ENCODE peak calls at places on chromosomes 5 and 9, in six cellular contexts. I, X, D, C, S and Y are unnamed samples.

GRCh38 chr9:120919639-120920494 is 6.7 kb downstream of the TRAF1 start:
- DNase-seq in I (no peak), X (no peak), D (no peak), C (no peak), S (no peak), Y (no peak)

GRCh38 chr5:179198865-179199645 is 138.9 kb downstream of the ZNF354C start:
- DNase-seq in I (peak; percentile 47), X (no peak), D (no peak), C (no peak), S (no peak), Y (no peak)

GRCh38 chr9:2722715-2723114 is 5.4 kb downstream of the KCNV2 start:
- DNase-seq in I (no peak), X (no peak), D (no peak), C (peak; percentile 27), S (no peak), Y (peak; percentile 86)

GRCh38 chr9:73183917-73184861 is 32.5 kb downstream of the ANXA1 start:
- DNase-seq in I (no peak), X (no peak), D (peak; percentile 38), C (no peak), S (no peak), Y (no peak)

GRCh38 chr9:6783753-6784152 is 26.0 kb downstream of the KDM4C start:
- DNase-seq in I (no peak), X (no peak), D (no peak), C (no peak), S (no peak), Y (no peak)

GRCh38 chr5:14209836-14210235 is 66.7 kb downstream of the TRIO start:
- DNase-seq in I (no peak), X (no peak), D (no peak), C (no peak), S (no peak), Y (no peak)

GRCh38 chr5:105752801-105753200 is 1917.9 kb downstream of the EFNA5 start:
- DNase-seq in I (no peak), X (no peak), D (no peak), C (no peak), S (no peak), Y (no peak)

GRCh38 chr5:110258460-110258859 is 468.0 kb downstream of the TMEM232 start:
- DNase-seq in I (no peak), X (no peak), D (no peak), C (no peak), S (no peak), Y (peak; percentile 27)

GRCh38 chr9:134731497-134732391 is 90.1 kb downstream of the COL5A1 start:
- DNase-seq in I (no peak), X (no peak), D (no peak), C (no peak), S (no peak), Y (no peak)

GRCh38 chr9:134728801-134729495 is 87.3 kb downstream of the COL5A1 start:
- DNase-seq in I (peak; percentile 61), X (no peak), D (no peak), C (no peak), S (no peak), Y (no peak)

GRCh38 chr9:134730011-134730760 is 88.6 kb downstream of the COL5A1 start:
- DNase-seq in I (no peak), X (no peak), D (no peak), C (peak; percentile 81), S (no peak), Y (no peak)

GRCh38 chr9:134732392-134733110 is 90.9 kb downstream of the COL5A1 start:
- DNase-seq in I (no peak), X (no peak), D (no peak), C (no peak), S (no peak), Y (no peak)

DNA sequence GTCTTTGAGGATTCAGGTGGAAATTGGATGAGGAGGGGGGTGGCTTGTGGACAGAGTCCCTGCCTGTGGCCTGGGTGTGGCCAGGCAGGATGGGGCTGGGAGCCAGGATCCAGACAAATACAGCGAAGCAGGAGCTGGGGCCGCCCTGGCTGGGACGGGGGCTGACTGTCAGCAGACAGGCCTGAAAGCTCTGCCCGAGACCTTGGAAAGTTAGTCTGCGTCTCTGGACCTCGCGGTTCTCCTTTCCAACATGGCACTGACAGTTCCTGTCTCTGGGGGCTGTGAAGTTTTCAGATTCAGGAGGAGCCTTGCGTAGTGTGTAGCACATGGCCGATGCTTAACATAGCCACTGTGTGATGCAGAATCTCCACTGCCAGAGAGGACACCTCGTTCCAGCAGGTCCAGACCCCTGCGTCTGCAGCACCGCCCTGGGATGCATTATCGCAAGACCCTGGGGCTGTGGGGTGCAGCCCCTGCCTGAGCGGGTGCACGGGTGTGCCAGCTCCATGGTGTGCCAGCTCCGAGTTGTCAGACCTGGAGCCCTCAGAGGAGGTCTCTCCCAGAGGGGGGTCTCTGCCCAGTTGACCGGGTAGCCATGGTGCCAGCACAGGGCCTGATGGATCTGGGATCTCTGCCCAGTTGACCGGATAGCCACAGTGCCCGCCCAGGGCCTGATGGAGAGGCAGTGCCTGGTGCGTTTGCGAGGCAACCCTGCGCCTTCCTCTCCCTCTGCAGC is 89.3 kb downstream of the COL5A1 start:
- DNase-seq in I (peak; percentile 23), X (no peak), D (no peak), C (no peak), S (no peak), Y (no peak)
- H3K27ac ChIP-seq in I (no peak overlapping the region), X (no peak overlapping the region), D (no peak overlapping the region), C (no peak overlapping the region), S (no peak overlapping the region), Y (no peak overlapping the region)

GRCh38 chr9:98907055-98907454 is 36.7 kb upstream of the COL15A1 start:
- DNase-seq in I (no peak), X (no peak), D (no peak), C (no peak), S (no peak), Y (no peak)

GRCh38 chr9:98906273-98907040 is 37.2 kb upstream of the COL15A1 start:
- DNase-seq in I (peak; percentile 90), X (no peak), D (no peak), C (peak; percentile 55), S (no peak), Y (no peak)

GRCh38 chr9:98909935-98910334 is 33.8 kb upstream of the COL15A1 start:
- DNase-seq in I (no peak), X (no peak), D (no peak), C (no peak), S (no peak), Y (no peak)

GRCh38 chr9:98912450-98912849 is 31.3 kb upstream of the COL15A1 start:
- DNase-seq in I (no peak), X (no peak), D (no peak), C (no peak), S (no peak), Y (no peak)

DNA sequence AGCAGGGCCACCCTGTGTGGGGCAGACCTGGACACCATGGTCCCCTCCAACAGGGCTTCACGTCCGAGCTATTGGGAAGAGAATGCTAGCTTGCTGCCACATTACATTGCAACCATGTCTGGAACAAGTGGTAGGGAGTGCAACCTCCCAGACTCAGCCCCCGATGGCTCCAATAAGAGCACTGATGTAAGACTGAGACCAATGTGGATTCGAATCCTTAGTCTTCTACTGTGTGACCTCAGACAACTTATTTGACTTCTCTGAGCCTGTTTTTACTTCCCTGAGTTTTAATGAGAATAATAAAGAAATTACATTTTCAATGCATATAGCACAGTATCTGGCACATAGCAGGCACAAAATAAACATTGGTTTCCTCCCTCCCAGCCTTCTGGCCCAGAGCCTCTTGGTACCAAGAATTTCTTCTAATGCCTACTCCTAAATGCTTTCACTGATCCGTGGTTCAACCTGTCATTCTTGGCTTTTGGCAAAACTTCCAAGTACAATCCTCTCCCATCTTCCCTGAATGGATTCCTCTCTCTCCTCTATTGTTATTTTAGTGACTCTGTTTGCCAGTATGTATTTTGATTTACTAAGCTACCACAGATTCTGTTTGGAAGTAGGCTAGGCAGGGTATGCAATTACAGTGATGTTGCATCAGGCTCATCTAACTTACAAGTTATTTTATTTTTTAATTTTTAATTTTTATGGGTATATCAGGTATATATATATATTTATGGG is 34.6 kb upstream of the COL15A1 start:
- DNase-seq in I (no peak), X (no peak), D (no peak), C (no peak), S (no peak), Y (no peak)
- H3K27ac ChIP-seq in I (no peak overlapping the region), X (peak overlapping the region; percentile 46), D (no peak overlapping the region), C (no peak overlapping the region), S (no peak overlapping the region), Y (peak overlapping the region; percentile 7)

GRCh38 chr5:1100652-1101574 is 10.9 kb downstream of the SLC12A7 start:
- DNase-seq in I (no peak), X (no peak), D (no peak), C (no peak), S (no peak), Y (no peak)

GRCh38 chr5:1099931-1100651 is 11.8 kb downstream of the SLC12A7 start:
- DNase-seq in I (no peak), X (no peak), D (no peak), C (no peak), S (no peak), Y (no peak)

GRCh38 chr5:1103093-1103492 is 8.8 kb downstream of the SLC12A7 start:
- DNase-seq in I (no peak), X (no peak), D (no peak), C (no peak), S (no peak), Y (no peak)

GRCh38 chr5:1103505-1104326 is 8.1 kb downstream of the SLC12A7 start:
- DNase-seq in I (peak; percentile 96), X (no peak), D (no peak), C (peak; percentile 76), S (no peak), Y (no peak)

GRCh38 chr5:1101991-1102713 is 9.7 kb downstream of the SLC12A7 start:
- DNase-seq in I (peak; percentile 92), X (no peak), D (no peak), C (peak; percentile 55), S (no peak), Y (no peak)
- H3K27ac ChIP-seq in I (peak overlapping the region; percentile 90), X (no peak overlapping the region), D (no peak overlapping the region), C (peak overlapping the region; percentile 16), S (no peak overlapping the region), Y (no peak overlapping the region)

GRCh38 chr9:105964171-105964570 is 269.8 kb downstream of the TMEM38B start:
- DNase-seq in I (no peak), X (no peak), D (no peak), C (no peak), S (no peak), Y (no peak)

GRCh38 chr9:105969672-105970071 is 275.3 kb downstream of the TMEM38B start:
- DNase-seq in I (no peak), X (no peak), D (no peak), C (no peak), S (no peak), Y (no peak)

GRCh38 chr9:105967798-105968197 is 273.5 kb downstream of the TMEM38B start:
- DNase-seq in I (no peak), X (peak; percentile 25), D (no peak), C (no peak), S (no peak), Y (no peak)

GRCh38 chr9:105972805-105973204 is 278.5 kb downstream of the TMEM38B start:
- DNase-seq in I (no peak), X (no peak), D (no peak), C (no peak), S (no peak), Y (no peak)

DNA sequence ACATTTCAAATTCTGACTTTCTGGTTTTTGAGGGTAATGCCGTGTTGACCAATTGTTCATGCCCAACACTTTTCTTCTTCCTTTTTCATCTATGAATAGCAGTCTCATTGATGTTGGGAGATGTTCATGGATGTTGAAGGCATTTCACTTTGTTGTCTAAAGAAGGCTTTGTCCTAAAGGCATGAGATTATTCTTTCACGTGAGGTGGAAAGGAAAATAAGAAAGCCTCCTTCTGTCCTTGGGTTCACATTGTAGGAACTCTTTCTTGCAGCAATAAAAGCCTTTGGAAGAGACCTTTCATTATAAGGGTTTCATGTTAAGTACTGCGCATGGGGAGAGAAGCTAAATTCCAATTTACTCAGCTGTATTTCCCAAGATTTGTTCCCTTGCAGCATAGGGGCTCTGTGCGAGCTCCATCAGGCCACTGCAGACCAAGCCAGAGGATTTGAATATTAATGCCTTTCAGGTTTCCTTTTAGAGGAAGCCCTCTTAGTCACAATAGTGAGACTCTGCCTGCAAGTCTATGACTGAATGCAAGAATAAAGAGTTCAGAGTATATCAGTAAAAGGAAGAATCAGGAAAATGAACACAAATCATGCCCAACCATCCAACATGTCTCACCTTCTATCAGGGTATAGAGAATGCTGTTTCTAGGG is 274.6 kb downstream of the TMEM38B start:
- DNase-seq in I (no peak), X (no peak), D (no peak), C (no peak), S (no peak), Y (no peak)
- H3K27ac ChIP-seq in I (no peak overlapping the region), X (peak overlapping the region; percentile 55), D (no peak overlapping the region), C (no peak overlapping the region), S (no peak overlapping the region), Y (no peak overlapping the region)